ENCODE peak calls at places on chromosome 2, in four cellular contexts. V is GM12891; W is stimulated activated CD8-positive, alpha-beta memory T cell treated with anti-CD3 and anti-CD28 coated beads, Interleukin-7, amount 100 ng/mL, for 48 hours; N is NCI-H1694 treated with DMSO at 0.1 percent for 48 hours. L is an unnamed sample.

GRCh38 chr2:230330725-230331124 is 3.7 kb downstream of the SP140L start:
- DNase-seq in V (no peak), W (no peak), N (no peak), L (no peak)

GRCh38 chr2:201999289-201999688 is 34.4 kb upstream of the FZD7 start:
- DNase-seq in V (no peak), W (no peak), N (no peak), L (no peak)

GRCh38 chr2:215460682-215461081 is 24.8 kb upstream of the FN1 start:
- DNase-seq in V (no peak), W (no peak), N (no peak), L (no peak)

GRCh38 chr2:235357881-235358280 is 136.0 kb upstream of the AGAP1 start:
- DNase-seq in V (no peak), W (no peak), N (no peak), L (no peak)

GRCh38 chr2:26355038-26355995 is 8.7 kb upstream of the ADGRF3 start:
- DNase-seq in V (no peak), W (no peak), N (no peak), L (no peak)

GRCh38 chr2:48707466-48707865 is 48.1 kb downstream of the LHCGR start:
- DNase-seq in V (no peak), W (no peak), N (no peak), L (no peak)

GRCh38 chr2:239005586-239005985 is 157.7 kb downstream of the TWIST2 start:
- DNase-seq in V (no peak), W (no peak), N (no peak), L (no peak)

GRCh38 chr2:109446531-109447131 is 167.1 kb downstream of the SEPTIN10 start:
- DNase-seq in V (no peak), W (no peak), N (no peak), L (no peak)

GRCh38 chr2:232382331-232383225 is 4.0 kb downstream of the ALPP start:
- DNase-seq in V (no peak), W (no peak), N (no peak), L (no peak)

GRCh38 chr2:238652053-238652770 is 195.7 kb upstream of the TWIST2 start:
- DNase-seq in V (no peak), W (no peak), N (no peak), L (no peak)

GRCh38 chr2:130823886-130824491 is 12.7 kb upstream of the ARHGEF4 start:
- DNase-seq in V (no peak), W (peak), N (no peak), L (peak)

GRCh38 chr2:172906401-172906811 is 169.2 kb upstream of the MAP3K20 start:
- DNase-seq in V (no peak), W (no peak), N (no peak), L (no peak)

GRCh38 chr2:74583504-74583903 is 29.0 kb downstream of the DOK1 start:
- DNase-seq in V (no peak), W (no peak), N (no peak), L (no peak)

GRCh38 chr2:98805412-98806265 is 74.7 kb upstream of the MGAT4A start:
- DNase-seq in V (no peak), W (no peak), N (peak), L (no peak)

GRCh38 chr2:64793701-64794100 is 140.0 kb upstream of the SERTAD2 start:
- DNase-seq in V (no peak), W (no peak), N (no peak), L (no peak)

GRCh38 chr2:185417111-185417510 is 321.5 kb upstream of the FSIP2 start:
- DNase-seq in V (no peak), W (no peak), N (no peak), L (no peak)

GRCh38 chr2:136905779-136906178 is 140.4 kb downstream of the THSD7B start:
- DNase-seq in V (no peak), W (no peak), N (no peak), L (no peak)

GRCh38 chr2:215736653-215737290 is 276.6 kb downstream of the MREG start:
- DNase-seq in V (no peak), W (no peak), N (no peak), L (no peak)

GRCh38 chr2:109185338-109185737 is 56.3 kb downstream of the SH3RF3 start:
- DNase-seq in V (no peak), W (no peak), N (no peak), L (no peak)

GRCh38 chr2:237184192-237184922 is 98.7 kb downstream of the COPS8 start:
- DNase-seq in V (no peak), W (no peak), N (no peak), L (no peak)

GRCh38 chr2:18903750-18904149 is 314.4 kb upstream of the NT5C1B start:
- DNase-seq in V (peak), W (no peak), N (no peak), L (no peak)

GRCh38 chr2:86747708-86748627 is 27.9 kb downstream of the RMND5A start:
- DNase-seq in V (no peak), W (no peak), N (no peak), L (peak)

GRCh38 chr2:202610367-202610766 is 24.4 kb upstream of the FAM117B start:
- DNase-seq in V (no peak), W (no peak), N (no peak), L (no peak)

GRCh38 chr2:121104721-121105141 is 180.3 kb downstream of the TFCP2L1 start:
- DNase-seq in V (no peak), W (no peak), N (no peak), L (no peak)

GRCh38 chr2:132953771-132954170 is 283.8 kb upstream of the LYPD1 start:
- DNase-seq in V (no peak), W (no peak), N (no peak), L (no peak)

GRCh38 chr2:66013456-66013855 is 421.5 kb upstream of the MEIS1 start:
- DNase-seq in V (no peak), W (no peak), N (no peak), L (no peak)

GRCh38 chr2:153663371-153663770 is 184.8 kb upstream of the RPRM start:
- DNase-seq in V (no peak), W (no peak), N (no peak), L (no peak)

GRCh38 chr2:51638811-51639210 is 606.9 kb upstream of the NRXN1 start:
- DNase-seq in V (no peak), W (no peak), N (no peak), L (no peak)

GRCh38 chr2:236661064-236661761 is 91.6 kb downstream of the ACKR3 start:
- DNase-seq in V (no peak), W (no peak), N (no peak), L (no peak)

GRCh38 chr2:216633616-216634316 is 546 bp downstream of the IGFBP2 start:
- DNase-seq in V (no peak), W (no peak), N (peak), L (no peak)

GRCh38 chr2:142741764-142742269 is 135.6 kb upstream of the KYNU start:
- DNase-seq in V (no peak), W (no peak), N (no peak), L (peak)

GRCh38 chr2:204122425-204122824 is 185.9 kb downstream of the ICOS start:
- DNase-seq in V (no peak), W (no peak), N (no peak), L (no peak)

GRCh38 chr2:195687320-195688086 is 30.5 kb downstream of the SLC39A10 start:
- DNase-seq in V (no peak), W (no peak), N (no peak), L (no peak)

GRCh38 chr2:111135910-111136297 is 15.2 kb downstream of the BCL2L11 start:
- DNase-seq in V (no peak), W (no peak), N (no peak), L (no peak)

GRCh38 chr2:98473995-98474780 is 29.5 kb downstream of the INPP4A start:
- DNase-seq in V (no peak), W (no peak), N (no peak), L (no peak)

GRCh38 chr2:11642972-11643371 is 27.0 kb downstream of the NTSR2 start:
- DNase-seq in V (no peak), W (no peak), N (no peak), L (no peak)

GRCh38 chr2:231385429-231385828 is 10.1 kb upstream of the B3GNT7 start:
- DNase-seq in V (no peak), W (no peak), N (no peak), L (no peak)

GRCh38 chr2:28342081-28342967 is 50.3 kb upstream of the FOSL2 start:
- DNase-seq in V (no peak), W (no peak), N (no peak), L (no peak)

GRCh38 chr2:155944209-155944608 is 388.3 kb downstream of the NR4A2 start:
- DNase-seq in V (no peak), W (no peak), N (no peak), L (no peak)

GRCh38 chr2:211085056-211085680 is 528.8 kb downstream of the CPS1 start:
- DNase-seq in V (no peak), W (no peak), N (peak), L (peak)